ENCODE peak calls at places on chromosome 19, in seven cellular contexts. V, R, O, C, B, M and K are unnamed samples.
A peak's percentile ranks its signal among the peaks of the same experiment; 100 is the strongest.

GRCh38 chr19:11558881-11559828 is at the start of gene ELOF1:
- DNase-seq in V (peak; percentile 95), R (peak; percentile 97), O (peak; percentile 100), C (peak; percentile 100), B (peak; percentile 96), M (peak; percentile 94), K (peak; percentile 90)

GRCh38 chr19:6587998-6588507 is 2.9 kb downstream of the CD70 start:
- DNase-seq in V (no peak), R (no peak), O (no peak), C (peak; percentile 24), B (no peak), M (no peak), K (no peak)

GRCh38 chr19:55638864-55639359 is 1.9 kb upstream of the ZNF580 start:
- DNase-seq in V (no peak), R (no peak), O (peak; percentile 64), C (peak; percentile 81), B (peak; percentile 66), M (no peak), K (no peak)

GRCh38 chr19:45250832-45251451 is at the start of gene MARK4:
- DNase-seq in V (no peak), R (peak; percentile 61), O (peak; percentile 54), C (peak; percentile 70), B (no peak), M (peak; percentile 96), K (peak; percentile 42)

GRCh38 chr19:28074773-28075172 is 1138.2 kb downstream of the UQCRFS1 start:
- DNase-seq in V (no peak), R (no peak), O (no peak), C (no peak), B (no peak), M (no peak), K (no peak)

GRCh38 chr19:11745871-11746270 is 7.1 kb upstream of the ZNF823 start:
- DNase-seq in V (no peak), R (no peak), O (no peak), C (no peak), B (no peak), M (no peak), K (no peak)

GRCh38 chr19:56170261-56170660 is 5.5 kb upstream of the GALP start:
- DNase-seq in V (no peak), R (peak; percentile 75), O (peak; percentile 94), C (no peak), B (peak; percentile 86), M (peak; percentile 44), K (no peak)

GRCh38 chr19:15863272-15863671 is 34.6 kb downstream of the CYP4F2 start:
- DNase-seq in V (no peak), R (peak; percentile 58), O (no peak), C (no peak), B (no peak), M (peak; percentile 53), K (no peak)

GRCh38 chr19:16386619-16387240 is 62.1 kb downstream of the KLF2 start:
- DNase-seq in V (peak; percentile 25), R (peak; percentile 27), O (peak; percentile 60), C (peak; percentile 73), B (peak; percentile 32), M (peak; percentile 63), K (no peak)

GRCh38 chr19:5967994-5968430 is 9.9 kb downstream of the RANBP3 start:
- DNase-seq in V (no peak), R (peak; percentile 67), O (peak; percentile 81), C (peak; percentile 91), B (peak; percentile 64), M (peak; percentile 68), K (peak; percentile 66)

GRCh38 chr19:9032136-9032626 is 22.0 kb upstream of the MUC16 start:
- DNase-seq in V (no peak), R (no peak), O (peak; percentile 87), C (no peak), B (no peak), M (no peak), K (no peak)

GRCh38 chr19:21308778-21309177 is 20.4 kb downstream of the ZNF708 start:
- DNase-seq in V (no peak), R (no peak), O (no peak), C (no peak), B (no peak), M (no peak), K (no peak)

GRCh38 chr19:18519962-18520847 is 1.7 kb downstream of the ELL start:
- DNase-seq in V (no peak), R (peak; percentile 77), O (peak; percentile 90), C (peak; percentile 85), B (peak; percentile 95), M (no peak), K (peak; percentile 71)

GRCh38 chr19:17872251-17873001 is 681 bp downstream of the SLC5A5 start:
- DNase-seq in V (no peak), R (no peak), O (no peak), C (peak; percentile 39), B (no peak), M (no peak), K (no peak)

GRCh38 chr19:11480927-11481776 is at the start of gene ELAVL3:
- DNase-seq in V (no peak), R (no peak), O (no peak), C (peak; percentile 76), B (no peak), M (peak; percentile 5), K (no peak)

GRCh38 chr19:43784981-43785808 is 4.4 kb upstream of the KCNN4 start:
- DNase-seq in V (no peak), R (peak; percentile 67), O (peak; percentile 84), C (peak; percentile 92), B (peak; percentile 60), M (peak; percentile 69), K (no peak)

GRCh38 chr19:6752257-6753177 is 13.0 kb downstream of the TRIP10 start:
- DNase-seq in V (no peak), R (no peak), O (no peak), C (peak; percentile 91), B (peak; percentile 80), M (peak; percentile 32), K (no peak)

DNA sequence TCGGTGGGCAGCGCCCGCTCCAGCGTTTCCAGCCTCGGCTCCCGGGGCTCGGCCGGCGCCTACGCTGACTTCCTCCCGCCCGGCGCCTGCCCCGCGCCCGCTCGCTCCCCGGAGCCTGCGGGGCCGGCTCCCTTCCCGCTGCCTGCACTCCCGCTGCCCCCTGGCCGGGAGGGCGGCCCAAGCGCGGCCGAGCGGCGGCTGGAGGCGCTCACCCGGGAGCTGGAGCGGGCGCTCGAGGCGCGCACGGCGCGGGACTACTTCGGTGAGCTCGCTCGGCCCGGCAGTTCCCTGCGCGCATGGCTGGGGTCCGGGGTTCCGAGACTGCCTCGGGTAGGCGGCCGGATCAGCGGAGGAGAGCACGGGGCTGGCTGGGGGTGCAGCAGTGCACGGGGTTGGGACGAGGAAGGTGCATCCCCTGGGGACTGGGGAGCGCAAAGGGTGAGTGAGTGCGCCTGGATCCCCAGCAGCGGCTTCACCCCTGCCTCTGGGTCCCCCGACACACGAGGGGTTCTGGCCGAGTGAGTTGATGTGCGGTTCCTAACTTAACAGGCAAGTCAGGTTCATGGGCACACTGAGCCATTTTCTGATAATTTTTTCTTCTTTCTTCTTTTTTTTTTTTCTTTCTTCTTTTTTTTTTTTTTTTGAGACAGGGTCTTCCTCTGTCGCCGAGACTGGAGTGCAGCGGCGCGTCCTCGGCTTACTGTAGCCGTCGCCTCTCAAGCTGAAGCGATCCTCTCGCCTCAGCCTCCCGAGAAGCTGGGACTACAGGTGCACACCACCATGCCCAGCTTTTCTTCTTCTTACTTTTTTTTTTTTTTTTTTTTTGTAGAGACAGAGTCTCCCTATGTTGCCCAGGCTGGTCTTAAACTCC is 1.1 kb downstream of the WTIP start:
- DNase-seq in V (no peak), R (peak; percentile 47), O (no peak), C (peak; percentile 65), B (no peak), M (no peak), K (no peak)
- TF ChIP-seq EZH2 in V (no peak), R (no peak), O (no peak), C (no peak), B (no peak), M (no peak), K (no peak)

GRCh38 chr19:39397360-39398296 is 6.5 kb downstream of the MED29 start:
- DNase-seq in V (no peak), R (peak; percentile 75), O (peak; percentile 78), C (peak; percentile 93), B (peak; percentile 95), M (peak; percentile 80), K (no peak)
- H3K4me1 ChIP-seq in V (peaks cover 10% of the 10 kb centered on the region), R (peaks cover 32% of the 10 kb centered on the region), O (peaks cover 30% of the 10 kb centered on the region), C (peaks cover 18% of the 10 kb centered on the region), B (peaks cover 59% of the 10 kb centered on the region), M (peaks cover 33% of the 10 kb centered on the region), K (peaks cover 35% of the 10 kb centered on the region)

DNA sequence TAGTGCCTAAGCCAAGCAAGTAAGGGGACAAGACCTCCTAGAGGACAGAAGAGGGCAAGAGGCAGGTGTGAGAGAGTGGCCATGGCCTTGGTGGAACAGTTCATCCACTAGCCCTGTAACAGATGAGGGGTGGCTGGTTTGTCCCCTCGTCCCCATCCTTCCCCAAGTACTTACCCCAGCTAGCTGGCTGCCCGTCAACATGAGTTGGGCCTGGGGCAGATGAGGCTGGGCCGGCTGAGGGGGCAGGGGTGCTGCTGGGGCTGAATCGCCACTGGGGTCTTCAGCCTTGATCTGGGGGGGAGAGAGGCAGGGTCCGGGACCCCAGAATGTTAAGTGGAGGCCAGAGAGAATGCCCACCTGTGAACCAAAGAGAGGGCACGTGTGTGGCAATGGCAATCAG is 15.2 kb downstream of the POU2F2 start:
- DNase-seq in V (no peak), R (no peak), O (no peak), C (no peak), B (no peak), M (no peak), K (no peak)
- TF ChIP-seq EZH2 in V (no peak), R (no peak), O (no peak), C (no peak), B (no peak), M (no peak), K (no peak)

GRCh38 chr19:30457484-30457883 is 85.3 kb downstream of the ZNF536 start:
- DNase-seq in V (no peak), R (no peak), O (no peak), C (no peak), B (no peak), M (no peak), K (no peak)

GRCh38 chr19:30450101-30450500 is 77.9 kb downstream of the ZNF536 start:
- DNase-seq in V (peak; percentile 15), R (no peak), O (no peak), C (peak; percentile 77), B (no peak), M (no peak), K (no peak)

GRCh38 chr19:30450945-30451344 is 78.8 kb downstream of the ZNF536 start:
- DNase-seq in V (no peak), R (no peak), O (no peak), C (no peak), B (no peak), M (no peak), K (no peak)

GRCh38 chr19:30455881-30456280 is 83.7 kb downstream of the ZNF536 start:
- DNase-seq in V (no peak), R (no peak), O (no peak), C (no peak), B (no peak), M (no peak), K (no peak)

DNA sequence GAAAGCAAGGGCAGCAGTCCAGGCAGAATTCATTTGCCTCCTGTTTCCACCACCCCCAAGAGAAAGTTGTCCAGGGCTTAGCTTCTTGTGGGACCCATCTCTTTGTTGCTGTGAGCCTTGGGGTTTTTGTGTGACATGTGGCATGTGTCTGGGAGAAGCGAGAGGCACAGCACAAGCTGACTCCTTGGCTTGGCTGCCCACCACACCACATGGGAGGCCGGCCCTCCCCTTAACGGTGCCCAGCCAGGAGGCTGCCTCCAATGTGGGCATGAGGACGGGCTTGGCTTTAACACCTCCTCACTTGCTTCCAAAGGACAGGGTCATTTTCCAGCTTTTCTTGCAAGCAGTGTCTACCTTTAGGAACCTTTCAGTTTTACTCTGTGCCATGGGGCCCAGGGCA is 81.6 kb downstream of the ZNF536 start:
- DNase-seq in V (no peak), R (no peak), O (no peak), C (no peak), B (no peak), M (no peak), K (no peak)
- H3K4me1 ChIP-seq in V (peaks cover 12% of the 10 kb centered on the region), R (no peaks in the 10 kb centered on the region), O (no peaks in the 10 kb centered on the region), C (peaks cover 15% of the 10 kb centered on the region), B (no peaks in the 10 kb centered on the region), M (no peaks in the 10 kb centered on the region), K (no peaks in the 10 kb centered on the region)

GRCh38 chr19:48443262-48443661 is 2.5 kb upstream of the GRWD1 start:
- DNase-seq in V (no peak), R (no peak), O (no peak), C (peak; percentile 62), B (no peak), M (no peak), K (no peak)
- TF ChIP-seq EZH2 in V (no peak), R (no peak), O (no peak), C (no peak), B (no peak), M (no peak), K (no peak)